ENCODE peak calls at places on chromosomes 4 and X, in ten cellular contexts. One of them, this sample, is unnamed.

GRCh38 chr4:143626134-143626859 is 74.2 kb downstream of the FREM3 start:
- DNase-seq in uterus: peak
- DNase-seq in hepatocyte: peak
- DNase-seq in nephron progenitor cell: no peak
- DNase-seq in CD8-positive, alpha-beta T cell: no peak
- DNase-seq in H9: no peak
- DNase-seq in endodermal cell: no peak
- DNase-seq in OCI-LY7: no peak
- DNase-seq in A549: no peak
- DNase-seq in HFF-Myc: no peak
- DNase-seq in this sample: no peak

GRCh38 chr4:187321741-187322140 is 598.1 kb upstream of the FAT1 start:
- DNase-seq in OCI-LY7: no peak
- DNase-seq in nephron progenitor cell: no peak
- DNase-seq in endodermal cell: no peak
- DNase-seq in A549: no peak
- DNase-seq in CD8-positive, alpha-beta T cell: no peak
- DNase-seq in uterus: no peak
- DNase-seq in hepatocyte: no peak
- DNase-seq in HFF-Myc: no peak
- DNase-seq in H9: no peak
- DNase-seq in this sample: no peak

GRCh38 chrX:23737413-23737812 is 5.7 kb downstream of the ACOT9 start:
- DNase-seq in CD8-positive, alpha-beta T cell: no peak
- DNase-seq in hepatocyte: no peak
- DNase-seq in HFF-Myc: no peak
- DNase-seq in endodermal cell: no peak
- DNase-seq in OCI-LY7: no peak
- DNase-seq in A549: no peak
- DNase-seq in uterus: no peak
- DNase-seq in H9: no peak
- DNase-seq in nephron progenitor cell: no peak
- DNase-seq in this sample: no peak

GRCh38 chr4:56330691-56331090 is 56.6 kb downstream of the AASDH start:
- DNase-seq in A549: peak
- DNase-seq in nephron progenitor cell: no peak
- DNase-seq in hepatocyte: no peak
- DNase-seq in H9: no peak
- DNase-seq in CD8-positive, alpha-beta T cell: no peak
- DNase-seq in uterus: no peak
- DNase-seq in HFF-Myc: no peak
- DNase-seq in endodermal cell: no peak
- DNase-seq in OCI-LY7: no peak
- DNase-seq in this sample: no peak

GRCh38 chrX:13614154-13614553 is 38.8 kb upstream of the TCEANC start:
- DNase-seq in uterus: no peak
- DNase-seq in H9: no peak
- DNase-seq in CD8-positive, alpha-beta T cell: no peak
- DNase-seq in OCI-LY7: no peak
- DNase-seq in A549: no peak
- DNase-seq in HFF-Myc: no peak
- DNase-seq in hepatocyte: no peak
- DNase-seq in nephron progenitor cell: no peak
- DNase-seq in endodermal cell: no peak
- DNase-seq in this sample: no peak

GRCh38 chrX:7801706-7802105 is 41.3 kb upstream of the VCX start:
- DNase-seq in endodermal cell: no peak
- DNase-seq in HFF-Myc: no peak
- DNase-seq in uterus: no peak
- DNase-seq in H9: no peak
- DNase-seq in nephron progenitor cell: no peak
- DNase-seq in hepatocyte: no peak
- DNase-seq in A549: no peak
- DNase-seq in OCI-LY7: no peak
- DNase-seq in CD8-positive, alpha-beta T cell: no peak
- DNase-seq in this sample: no peak

GRCh38 chr4:165991325-165992180 is 118.5 kb downstream of the TLL1 start:
- DNase-seq in nephron progenitor cell: no peak
- DNase-seq in CD8-positive, alpha-beta T cell: no peak
- DNase-seq in H9: no peak
- DNase-seq in hepatocyte: no peak
- DNase-seq in uterus: no peak
- DNase-seq in OCI-LY7: no peak
- DNase-seq in HFF-Myc: peak
- DNase-seq in endodermal cell: no peak
- DNase-seq in A549: no peak
- DNase-seq in this sample: no peak

GRCh38 chr4:101556845-101557244 is 209.5 kb upstream of the PPP3CA start:
- DNase-seq in H9: no peak
- DNase-seq in endodermal cell: no peak
- DNase-seq in hepatocyte: no peak
- DNase-seq in CD8-positive, alpha-beta T cell: no peak
- DNase-seq in nephron progenitor cell: no peak
- DNase-seq in OCI-LY7: no peak
- DNase-seq in A549: no peak
- DNase-seq in uterus: no peak
- DNase-seq in HFF-Myc: no peak
- DNase-seq in this sample: no peak

DNA sequence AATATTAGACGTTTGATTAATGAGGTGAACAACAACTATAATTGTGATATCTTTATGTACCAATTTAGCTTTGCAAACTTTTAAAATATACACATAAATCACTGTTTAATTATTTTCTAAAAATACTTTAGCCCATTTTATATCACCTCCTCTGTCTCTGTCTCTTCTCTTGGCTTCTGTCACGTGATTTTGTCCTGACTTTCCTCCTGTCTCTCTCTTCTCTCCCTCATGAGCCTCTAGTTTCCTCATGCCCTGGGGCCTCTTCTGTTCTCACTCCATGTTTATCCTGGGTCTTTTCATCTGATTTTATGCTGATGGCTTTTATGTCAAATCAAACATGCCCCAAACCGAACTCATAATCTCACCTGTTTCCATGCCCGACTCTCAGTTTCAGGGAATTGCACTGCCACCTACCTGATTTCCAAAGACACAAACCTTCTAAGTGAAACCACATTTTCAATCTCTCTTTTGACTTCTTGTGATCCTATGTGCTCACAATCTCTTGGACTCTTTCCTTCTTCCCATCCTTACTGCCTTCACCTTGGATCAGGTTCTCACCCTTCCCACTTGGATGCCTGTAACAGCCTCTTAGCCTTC is 303.0 kb upstream of the GALNT7 start:
- DNase-seq in H9: no peak
- DNase-seq in A549: no peak
- DNase-seq in nephron progenitor cell: no peak
- DNase-seq in endodermal cell: no peak
- DNase-seq in uterus: no peak
- DNase-seq in hepatocyte: no peak
- DNase-seq in CD8-positive, alpha-beta T cell: no peak
- DNase-seq in HFF-Myc: no peak
- DNase-seq in OCI-LY7: no peak
- DNase-seq in this sample: no peak
- TF ChIP-seq CTCF in H9: peak
- TF ChIP-seq CTCF in A549: no peak
- TF ChIP-seq CTCF in nephron progenitor cell: no peak
- TF ChIP-seq CTCF in endodermal cell: peak
- TF ChIP-seq CTCF in uterus: no peak
- TF ChIP-seq CTCF in hepatocyte: peak
- TF ChIP-seq CTCF in CD8-positive, alpha-beta T cell: no peak
- TF ChIP-seq CTCF in HFF-Myc: no peak
- TF ChIP-seq CTCF in OCI-LY7: no peak
- TF ChIP-seq CTCF in this sample: no peak

DNA sequence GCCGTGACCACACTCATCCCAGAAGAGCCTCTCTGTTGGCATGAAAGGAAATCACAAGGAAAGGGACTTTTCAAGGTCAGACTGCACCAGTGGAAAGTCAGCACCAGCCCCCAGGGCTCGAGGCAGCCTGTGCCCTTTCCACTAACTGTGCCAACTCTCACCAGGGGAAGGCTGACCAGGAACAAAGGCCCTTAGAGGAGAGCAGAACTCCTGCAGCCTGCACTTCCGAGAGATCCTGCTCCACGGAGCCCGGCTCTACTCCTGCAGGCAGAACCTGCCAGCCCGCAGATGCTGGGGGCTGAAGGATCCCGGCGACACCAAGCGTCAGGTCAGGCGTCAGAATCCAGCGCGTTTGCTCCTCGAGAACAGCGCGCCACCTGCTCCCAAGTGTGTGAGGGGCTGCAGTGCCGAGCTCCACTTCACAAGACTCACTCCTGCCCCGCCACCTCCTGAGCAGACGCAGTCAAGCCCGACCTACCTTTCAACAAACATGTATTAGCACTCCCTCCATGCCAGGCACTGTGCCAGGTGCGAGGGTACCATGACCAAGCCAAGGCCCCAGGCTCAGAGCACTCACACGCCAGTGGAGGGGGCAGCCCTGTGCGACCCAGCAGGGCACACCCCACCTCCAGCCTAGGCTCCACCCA is 13.6 kb upstream of the HELT start:
- DNase-seq in H9: peak
- DNase-seq in OCI-LY7: no peak
- DNase-seq in uterus: no peak
- DNase-seq in nephron progenitor cell: peak
- DNase-seq in endodermal cell: peak
- DNase-seq in hepatocyte: no peak
- DNase-seq in A549: no peak
- DNase-seq in HFF-Myc: no peak
- DNase-seq in CD8-positive, alpha-beta T cell: no peak
- DNase-seq in this sample: no peak
- TF ChIP-seq CTCF in H9: no peak
- TF ChIP-seq CTCF in OCI-LY7: no peak
- TF ChIP-seq CTCF in uterus: no peak
- TF ChIP-seq CTCF in nephron progenitor cell: no peak
- TF ChIP-seq CTCF in endodermal cell: no peak
- TF ChIP-seq CTCF in hepatocyte: no peak
- TF ChIP-seq CTCF in A549: no peak
- TF ChIP-seq CTCF in HFF-Myc: no peak
- TF ChIP-seq CTCF in CD8-positive, alpha-beta T cell: no peak
- TF ChIP-seq CTCF in this sample: no peak

GRCh38 chr4:149166365-149166764 is 649.3 kb downstream of the IQCM start:
- DNase-seq in nephron progenitor cell: no peak
- DNase-seq in HFF-Myc: no peak
- DNase-seq in A549: no peak
- DNase-seq in uterus: no peak
- DNase-seq in OCI-LY7: no peak
- DNase-seq in hepatocyte: no peak
- DNase-seq in H9: no peak
- DNase-seq in endodermal cell: no peak
- DNase-seq in CD8-positive, alpha-beta T cell: no peak
- DNase-seq in this sample: no peak

GRCh38 chr4:149166886-149167285 is 648.8 kb downstream of the IQCM start:
- DNase-seq in OCI-LY7: no peak
- DNase-seq in endodermal cell: no peak
- DNase-seq in nephron progenitor cell: no peak
- DNase-seq in HFF-Myc: no peak
- DNase-seq in uterus: no peak
- DNase-seq in hepatocyte: no peak
- DNase-seq in CD8-positive, alpha-beta T cell: no peak
- DNase-seq in A549: no peak
- DNase-seq in H9: no peak
- DNase-seq in this sample: no peak

GRCh38 chr4:149161247-149161646 is 654.4 kb downstream of the IQCM start:
- DNase-seq in nephron progenitor cell: no peak
- DNase-seq in endodermal cell: no peak
- DNase-seq in OCI-LY7: no peak
- DNase-seq in CD8-positive, alpha-beta T cell: no peak
- DNase-seq in hepatocyte: no peak
- DNase-seq in uterus: no peak
- DNase-seq in A549: no peak
- DNase-seq in H9: no peak
- DNase-seq in HFF-Myc: no peak
- DNase-seq in this sample: no peak

GRCh38 chr4:149160370-149160769 is 655.3 kb downstream of the IQCM start:
- DNase-seq in nephron progenitor cell: no peak
- DNase-seq in OCI-LY7: no peak
- DNase-seq in hepatocyte: no peak
- DNase-seq in HFF-Myc: no peak
- DNase-seq in CD8-positive, alpha-beta T cell: no peak
- DNase-seq in endodermal cell: no peak
- DNase-seq in H9: no peak
- DNase-seq in A549: no peak
- DNase-seq in uterus: no peak
- DNase-seq in this sample: no peak

GRCh38 chr4:149164282-149164681 is 651.4 kb downstream of the IQCM start:
- DNase-seq in CD8-positive, alpha-beta T cell: no peak
- DNase-seq in nephron progenitor cell: no peak
- DNase-seq in HFF-Myc: peak
- DNase-seq in uterus: no peak
- DNase-seq in OCI-LY7: no peak
- DNase-seq in hepatocyte: peak
- DNase-seq in A549: no peak
- DNase-seq in H9: peak
- DNase-seq in endodermal cell: peak
- DNase-seq in this sample: no peak
- TF ChIP-seq CTCF in CD8-positive, alpha-beta T cell: no peak
- TF ChIP-seq CTCF in nephron progenitor cell: no peak
- TF ChIP-seq CTCF in HFF-Myc: no peak
- TF ChIP-seq CTCF in uterus: no peak
- TF ChIP-seq CTCF in OCI-LY7: no peak
- TF ChIP-seq CTCF in hepatocyte: no peak
- TF ChIP-seq CTCF in A549: no peak
- TF ChIP-seq CTCF in H9: no peak
- TF ChIP-seq CTCF in endodermal cell: no peak
- TF ChIP-seq CTCF in this sample: no peak

GRCh38 chrX:85052207-85052606 is 48.5 kb downstream of the APOOL start:
- DNase-seq in H9: no peak
- DNase-seq in A549: no peak
- DNase-seq in HFF-Myc: no peak
- DNase-seq in OCI-LY7: no peak
- DNase-seq in endodermal cell: no peak
- DNase-seq in hepatocyte: no peak
- DNase-seq in nephron progenitor cell: no peak
- DNase-seq in uterus: no peak
- DNase-seq in CD8-positive, alpha-beta T cell: no peak
- DNase-seq in this sample: no peak

GRCh38 chrX:85051627-85052026 is 48.0 kb downstream of the APOOL start:
- DNase-seq in H9: no peak
- DNase-seq in CD8-positive, alpha-beta T cell: no peak
- DNase-seq in OCI-LY7: no peak
- DNase-seq in HFF-Myc: no peak
- DNase-seq in hepatocyte: no peak
- DNase-seq in nephron progenitor cell: no peak
- DNase-seq in uterus: no peak
- DNase-seq in A549: no peak
- DNase-seq in endodermal cell: no peak
- DNase-seq in this sample: no peak

DNA sequence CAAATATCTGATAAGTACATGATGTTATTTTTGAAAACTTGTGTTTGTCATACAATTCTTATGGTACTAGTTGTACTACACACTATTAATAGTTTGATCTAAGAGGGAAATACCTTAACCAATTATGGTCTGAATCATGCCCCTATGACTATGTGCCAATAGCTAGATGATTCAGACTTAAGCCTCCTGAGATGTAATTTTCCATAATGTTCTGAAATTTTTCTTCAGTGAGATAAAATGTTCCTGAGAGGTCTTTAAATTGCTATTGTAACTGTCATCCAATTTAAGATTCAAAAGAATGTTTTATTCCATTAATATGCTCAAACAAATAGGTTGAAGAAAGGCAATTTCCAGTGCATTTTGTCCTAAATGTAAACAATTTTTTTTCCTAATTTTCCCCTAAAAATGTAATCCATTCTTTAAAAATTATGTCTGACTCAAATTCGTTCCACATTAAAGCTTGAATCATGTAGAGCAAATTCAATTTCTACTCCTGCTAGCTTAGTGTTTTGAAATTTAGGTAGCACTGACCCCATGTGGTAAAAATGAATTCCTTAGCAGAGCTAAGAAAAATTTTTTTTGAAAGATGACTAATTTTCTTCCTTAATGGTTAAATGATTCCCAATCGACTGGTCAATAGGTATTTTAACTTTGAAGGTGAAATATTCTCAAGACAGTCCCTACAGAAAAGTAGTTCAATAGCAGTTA is 49.1 kb downstream of the APOOL start:
- DNase-seq in uterus: no peak
- DNase-seq in OCI-LY7: peak
- DNase-seq in H9: no peak
- DNase-seq in A549: no peak
- DNase-seq in endodermal cell: no peak
- DNase-seq in CD8-positive, alpha-beta T cell: no peak
- DNase-seq in nephron progenitor cell: no peak
- DNase-seq in HFF-Myc: peak
- DNase-seq in hepatocyte: no peak
- DNase-seq in this sample: no peak
- TF ChIP-seq CTCF in uterus: no peak
- TF ChIP-seq CTCF in OCI-LY7: peak
- TF ChIP-seq CTCF in H9: peak
- TF ChIP-seq CTCF in A549: peak
- TF ChIP-seq CTCF in endodermal cell: peak
- TF ChIP-seq CTCF in CD8-positive, alpha-beta T cell: no peak
- TF ChIP-seq CTCF in nephron progenitor cell: no peak
- TF ChIP-seq CTCF in HFF-Myc: peak
- TF ChIP-seq CTCF in hepatocyte: peak
- TF ChIP-seq CTCF in this sample: peak

This sample was measured in progenitor cell of endocrine pancreas.